ENCODE peak calls at places on chromosome 2, in four cellular contexts. G is HEK293T, R is GM12878, O is HepG2. N is an unnamed sample.

GRCh38 chr2:207897541-207898353 is 127.6 kb downstream of the PLEKHM3 start:
- DNase-seq in G (no peak), R (no peak), O (peak), N (no peak)

GRCh38 chr2:24730481-24730880 is 62.7 kb downstream of the PTRHD1 start:
- DNase-seq in G (no peak), R (no peak), O (no peak), N (no peak)

GRCh38 chr2:145887915-145888314 is 1368.0 kb upstream of the ZEB2 start:
- DNase-seq in G (no peak), R (no peak), O (no peak), N (no peak)

GRCh38 chr2:162242586-162243304 is 500 bp downstream of the FAP start:
- DNase-seq in G (no peak), R (no peak), O (no peak), N (no peak)

GRCh38 chr2:71923143-71923525 is 224.5 kb downstream of the CYP26B1 start:
- DNase-seq in G (no peak), R (no peak), O (no peak), N (no peak)

GRCh38 chr2:113251118-113251517 is 27.6 kb downstream of the PAX8 start:
- DNase-seq in G (no peak), R (no peak), O (no peak), N (peak)

GRCh38 chr2:159518321-159519005 is 97.9 kb downstream of the BAZ2B start:
- DNase-seq in G (no peak), R (no peak), O (no peak), N (no peak)

GRCh38 chr2:20925265-20925889 is 102.5 kb upstream of the LDAH start:
- DNase-seq in G (no peak), R (no peak), O (no peak), N (peak)

GRCh38 chr2:217445726-217446125 is 557.1 kb downstream of the TNS1 start:
- DNase-seq in G (no peak), R (no peak), O (no peak), N (no peak)

GRCh38 chr2:45010706-45011036 is 1.4 kb upstream of the SIX2 start:
- DNase-seq in G (no peak), R (no peak), O (no peak), N (no peak)

GRCh38 chr2:33426666-33427231 is 49.7 kb upstream of the RASGRP3 start:
- DNase-seq in G (no peak), R (no peak), O (peak), N (no peak)

GRCh38 chr2:152019732-152020131 is 79.1 kb downstream of the CACNB4 start:
- DNase-seq in G (no peak), R (no peak), O (no peak), N (no peak)

GRCh38 chr2:207112397-207112796 is 53.4 kb downstream of the KLF7 start:
- DNase-seq in G (no peak), R (no peak), O (no peak), N (no peak)

GRCh38 chr2:3704647-3705046 is 1.3 kb downstream of the DCDC2C start:
- DNase-seq in G (no peak), R (no peak), O (no peak), N (no peak)
- TF ChIP-seq FOXK2 in G (no peak), R (no peak), O (no peak), N (no peak)

GRCh38 chr2:50346586-50347351 is 685.2 kb downstream of the NRXN1 start:
- DNase-seq in G (no peak), R (no peak), O (no peak), N (no peak)

GRCh38 chr2:50346104-50346503 is 685.8 kb downstream of the NRXN1 start:
- DNase-seq in G (no peak), R (no peak), O (no peak), N (no peak)

GRCh38 chr2:50343157-50343821 is 688.6 kb downstream of the NRXN1 start:
- DNase-seq in G (no peak), R (no peak), O (no peak), N (no peak)

GRCh38 chr2:50345691-50346090 is 686.2 kb downstream of the NRXN1 start:
- DNase-seq in G (no peak), R (no peak), O (no peak), N (no peak)

GRCh38 chr2:50344509-50345106 is 687.3 kb downstream of the NRXN1 start:
- DNase-seq in G (peak), R (no peak), O (no peak), N (no peak)
- TF ChIP-seq FOXK2 in G (no peak), R (no peak), O (no peak), N (no peak)

GRCh38 chr2:3283206-3283605 is 94.4 kb downstream of the EIPR1 start:
- DNase-seq in G (no peak), R (no peak), O (no peak), N (no peak)
- TF ChIP-seq FOXK2 in G (no peak), R (no peak), O (no peak), N (no peak)

GRCh38 chr2:101344173-101344572 is 35.7 kb upstream of the RNF149 start:
- DNase-seq in G (no peak), R (no peak), O (no peak), N (no peak)
- TF ChIP-seq FOXK2 in G (no peak), R (no peak), O (no peak), N (no peak)

GRCh38 chr2:240952496-240953246 is 45.7 kb upstream of the SNED1 start:
- DNase-seq in G (no peak), R (no peak), O (no peak), N (no peak)
- TF ChIP-seq FOXK2 in G (no peak), R (no peak), O (no peak), N (no peak)

DNA sequence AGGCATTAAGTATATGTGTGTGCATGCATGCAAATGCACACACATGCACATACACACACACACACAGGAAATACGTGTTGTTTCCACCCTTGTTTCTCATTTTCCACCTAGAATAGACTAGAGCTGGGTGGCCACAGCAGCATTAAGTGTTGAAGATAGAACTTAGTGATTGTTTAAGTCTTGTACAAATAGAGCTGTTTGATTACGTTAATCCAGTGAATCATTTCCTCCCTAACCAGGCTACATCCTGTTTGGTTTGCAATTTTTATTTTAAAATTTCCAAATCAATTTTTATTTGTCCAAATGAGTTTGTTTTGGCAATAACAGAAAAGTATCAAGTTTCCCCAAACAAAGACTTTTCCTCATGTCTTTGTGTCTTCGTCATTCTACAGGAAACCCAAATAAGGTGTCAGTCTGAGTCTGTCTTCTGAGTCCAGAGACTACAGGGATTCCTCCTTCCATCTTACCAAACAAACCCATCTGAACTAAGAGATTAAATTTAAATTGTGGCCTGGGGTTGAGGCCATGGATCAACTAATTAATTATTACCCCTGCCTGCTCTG is 74.6 kb upstream of the GALNT5 start:
- DNase-seq in G (no peak), R (no peak), O (no peak), N (peak)
- TF ChIP-seq FOXK2 in G (no peak), R (no peak), O (no peak), N (no peak)

DNA sequence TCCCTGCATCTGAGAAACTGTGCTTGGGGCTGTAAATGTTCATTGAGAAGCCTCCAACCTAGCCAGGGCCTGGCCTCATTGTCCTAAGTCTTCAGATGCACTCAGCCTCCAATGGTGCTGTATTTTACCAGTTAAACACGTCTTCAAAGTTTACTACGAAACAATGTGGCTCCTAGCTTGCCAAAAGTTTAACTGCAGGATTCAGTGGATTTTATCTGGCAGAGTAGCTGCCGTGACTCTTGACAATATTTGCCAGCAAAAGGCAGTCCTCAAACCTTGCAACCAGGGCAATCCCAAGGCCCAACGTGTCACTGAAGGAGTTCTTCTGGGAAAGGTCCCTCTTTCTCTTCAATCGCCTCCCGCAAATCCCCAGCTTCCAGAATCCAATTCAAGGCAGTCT is 1.1 kb downstream of the PID1 start:
- DNase-seq in G (no peak), R (no peak), O (no peak), N (no peak)
- TF ChIP-seq FOXK2 in G (no peak), R (no peak), O (no peak), N (no peak)

GRCh38 chr2:69138247-69138754 is 125.3 kb downstream of the ANTXR1 start:
- DNase-seq in G (no peak), R (no peak), O (no peak), N (no peak)
- TF ChIP-seq FOXK2 in G (no peak), R (no peak), O (no peak), N (no peak)

GRCh38 chr2:179822540-179822939 is 38.9 kb downstream of the ZNF385B start:
- DNase-seq in G (no peak), R (no peak), O (no peak), N (no peak)

GRCh38 chr2:179818546-179818945 is 42.9 kb downstream of the ZNF385B start:
- DNase-seq in G (no peak), R (no peak), O (no peak), N (no peak)

GRCh38 chr2:179812501-179812900 is 48.9 kb downstream of the ZNF385B start:
- DNase-seq in G (no peak), R (no peak), O (no peak), N (no peak)

GRCh38 chr2:179814050-179814449 is 47.4 kb downstream of the ZNF385B start:
- DNase-seq in G (no peak), R (no peak), O (no peak), N (no peak)

DNA sequence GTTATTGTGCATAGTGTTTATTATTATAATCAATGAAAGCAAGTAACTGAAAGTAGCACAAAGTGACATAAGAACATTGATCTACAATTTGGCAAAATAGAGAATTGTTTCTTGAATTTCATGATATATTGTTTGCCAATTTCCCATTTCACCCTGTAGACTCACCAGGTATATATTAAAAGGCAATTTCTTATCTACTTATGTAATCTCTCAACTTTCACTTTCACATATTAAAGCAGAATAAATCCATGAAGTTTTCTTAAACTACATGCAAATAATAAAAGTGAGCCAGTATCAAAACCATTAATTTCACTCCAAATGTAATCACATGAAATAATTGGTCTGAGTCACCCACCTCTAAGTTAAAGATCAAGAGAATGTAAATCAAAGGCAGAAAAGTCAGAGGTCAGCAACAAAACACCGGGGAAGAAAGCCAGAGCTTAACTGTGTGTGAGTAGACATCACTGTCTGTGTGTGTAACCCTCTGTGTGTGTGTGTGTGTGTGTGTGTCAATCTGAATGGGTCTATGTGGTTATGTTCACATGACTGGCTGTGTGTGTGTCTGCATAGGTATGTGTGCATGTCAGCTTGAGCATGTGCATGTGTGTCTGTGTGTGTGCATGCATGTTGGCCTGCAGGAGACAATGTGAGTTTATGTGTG is 44.1 kb downstream of the ZNF385B start:
- DNase-seq in G (no peak), R (no peak), O (no peak), N (no peak)
- TF ChIP-seq FOXK2 in G (no peak), R (no peak), O (no peak), N (no peak)